ENCODE peak calls at places on chromosomes 1 and 21, in five cellular contexts. L, X, N, W and E are unnamed samples.

GRCh38 chr1:112579801-112580510 is 39.0 kb downstream of the ST7L start:
- DNase-seq in L (no peak), X (no peak), N (no peak), W (no peak), E (no peak)

GRCh38 chr1:26543444-26543835 is 13.9 kb downstream of the RPS6KA1 start:
- DNase-seq in L (no peak), X (no peak), N (no peak), W (no peak), E (no peak)

GRCh38 chr1:41918450-41919043 is at the start of gene HIVEP3:
- DNase-seq in L (no peak), X (no peak), N (no peak), W (no peak), E (no peak)

GRCh38 chr1:2403273-2403672 is 9.1 kb downstream of the PEX10 start:
- DNase-seq in L (peak; percentile 12), X (no peak), N (no peak), W (no peak), E (no peak)

GRCh38 chr1:116769561-116769977 is 15.3 kb downstream of the CD2 start:
- DNase-seq in L (no peak), X (no peak), N (no peak), W (no peak), E (peak; percentile 70)

GRCh38 chr1:82777240-82777639 is 976.5 kb downstream of the ADGRL2 start:
- DNase-seq in L (no peak), X (no peak), N (no peak), W (no peak), E (no peak)

GRCh38 chr1:12191242-12192032 is 24.6 kb downstream of the TNFRSF1B start:
- DNase-seq in L (no peak), X (no peak), N (no peak), W (no peak), E (no peak)

GRCh38 chr1:159800177-159800935 is 1.8 kb upstream of the FCRL6 start:
- DNase-seq in L (no peak), X (no peak), N (no peak), W (no peak), E (no peak)

GRCh38 chr1:169933999-169934725 is 40.5 kb upstream of the SCYL3 start:
- DNase-seq in L (no peak), X (no peak), N (no peak), W (no peak), E (no peak)

GRCh38 chr1:98253145-98253544 is 332.3 kb upstream of the DPYD start:
- DNase-seq in L (no peak), X (no peak), N (no peak), W (no peak), E (no peak)

GRCh38 chr1:60281360-60281932 is 207.9 kb upstream of the C1orf87 start:
- DNase-seq in L (peak; percentile 22), X (peak; percentile 34), N (peak; percentile 45), W (peak; percentile 10), E (no peak)

GRCh38 chr1:153548722-153549695 is at the start of gene S100A3:
- DNase-seq in L (peak; percentile 62), X (peak; percentile 65), N (peak; percentile 45), W (peak; percentile 52), E (no peak)

GRCh38 chr1:184843732-184844495 is 89.3 kb upstream of the EDEM3 start:
- DNase-seq in L (no peak), X (no peak), N (no peak), W (no peak), E (peak; percentile 69)

GRCh38 chr1:37267111-37267835 is 207.1 kb upstream of the ZC3H12A start:
- DNase-seq in L (no peak), X (no peak), N (no peak), W (no peak), E (no peak)

GRCh38 chr1:36420409-36420808 is 22.7 kb upstream of the LSM10 start:
- DNase-seq in L (no peak), X (no peak), N (no peak), W (peak; percentile 25), E (no peak)

GRCh38 chr1:114040273-114041043 is 61.2 kb downstream of the OLFML3 start:
- DNase-seq in L (no peak), X (no peak), N (no peak), W (no peak), E (no peak)

GRCh38 chr1:211326528-211327340 is at the start of gene TRAF5:
- DNase-seq in L (peak; percentile 52), X (peak; percentile 57), N (peak; percentile 71), W (peak; percentile 36), E (peak; percentile 42)

GRCh38 chr1:93581917-93582850 is 99.5 kb downstream of the BCAR3 start:
- DNase-seq in L (no peak), X (no peak), N (no peak), W (no peak), E (no peak)

GRCh38 chr1:69657976-69658375 is 90.3 kb downstream of the LRRC7 start:
- DNase-seq in L (no peak), X (no peak), N (no peak), W (no peak), E (no peak)

GRCh38 chr1:170562644-170563338 is 30.8 kb downstream of the GORAB start:
- DNase-seq in L (peak; percentile 15), X (peak; percentile 44), N (peak; percentile 49), W (peak; percentile 33), E (no peak)

GRCh38 chr21:44428281-44428942 is 26.9 kb upstream of the LRRC3 start:
- DNase-seq in L (no peak), X (no peak), N (peak; percentile 54), W (no peak), E (peak; percentile 45)

GRCh38 chr1:29793101-29793546 is 556.8 kb downstream of the PTPRU start:
- DNase-seq in L (peak; percentile 71), X (peak; percentile 68), N (peak; percentile 79), W (peak; percentile 38), E (peak; percentile 10)

GRCh38 chr1:99647460-99647859 is 1.5 kb downstream of the PALMD start:
- DNase-seq in L (no peak), X (no peak), N (no peak), W (no peak), E (no peak)

GRCh38 chr1:17120483-17120882 is 1.2 kb upstream of the PADI2 start:
- DNase-seq in L (no peak), X (no peak), N (no peak), W (no peak), E (no peak)

GRCh38 chr1:53548031-53548491 is 88.9 kb downstream of the DMRTB1 start:
- DNase-seq in L (no peak), X (no peak), N (peak; percentile 40), W (no peak), E (no peak)

GRCh38 chr1:12196641-12197482 is 30.1 kb downstream of the TNFRSF1B start:
- DNase-seq in L (no peak), X (peak; percentile 49), N (peak; percentile 82), W (no peak), E (no peak)

GRCh38 chr21:33403128-33403785 is at the start of gene IFNGR2:
- DNase-seq in L (peak; percentile 65), X (peak; percentile 50), N (peak; percentile 68), W (no peak), E (peak; percentile 25)

GRCh38 chr1:183137782-183138181 is 48.3 kb upstream of the LAMC2 start:
- DNase-seq in L (no peak), X (no peak), N (no peak), W (no peak), E (no peak)

GRCh38 chr1:209260146-209260545 is 323.4 kb upstream of the CAMK1G start:
- DNase-seq in L (no peak), X (no peak), N (no peak), W (no peak), E (no peak)

GRCh38 chr1:2880086-2880485 is 78.6 kb upstream of the TTC34 start:
- DNase-seq in L (no peak), X (no peak), N (no peak), W (no peak), E (no peak)

GRCh38 chr1:16251381-16251780 is 14.4 kb upstream of the CPLANE2 start:
- DNase-seq in L (no peak), X (no peak), N (no peak), W (no peak), E (no peak)

DNA sequence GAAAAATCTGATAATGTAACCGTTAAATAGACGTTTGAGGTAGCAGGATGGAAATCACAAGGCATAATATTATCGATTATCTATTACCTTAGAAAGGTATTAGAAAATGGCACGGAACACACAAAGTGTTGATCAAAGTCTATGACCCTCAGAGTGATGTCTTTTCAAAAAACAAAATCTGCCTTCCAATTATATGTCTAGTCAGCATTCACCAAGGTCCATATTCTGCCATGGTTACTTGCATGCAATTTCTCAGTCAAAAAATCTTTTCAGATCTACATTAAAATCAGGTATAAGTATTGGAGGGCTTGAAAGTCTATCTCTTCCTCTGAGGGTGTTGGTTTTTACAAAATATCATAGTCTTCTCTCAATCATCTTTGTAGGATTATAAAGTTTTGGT is 81.9 kb downstream of the KCTD3 start:
- DNase-seq in L (no peak), X (no peak), N (no peak), W (no peak), E (no peak)
- H3K4me3 ChIP-seq in L (no peak overlapping the region), X (no peak overlapping the region), N (no peak overlapping the region), W (no peak overlapping the region), E (no peak overlapping the region)

GRCh38 chr1:158295791-158296190 is 6.1 kb downstream of the CD1C start:
- DNase-seq in L (no peak), X (no peak), N (no peak), W (no peak), E (no peak)
- H3K27me3 ChIP-seq in L (no peaks in the 10 kb centered on the region), X (no peaks in the 10 kb centered on the region), N (no peaks in the 10 kb centered on the region), W (no peaks in the 10 kb centered on the region), E (no peaks in the 10 kb centered on the region)

DNA sequence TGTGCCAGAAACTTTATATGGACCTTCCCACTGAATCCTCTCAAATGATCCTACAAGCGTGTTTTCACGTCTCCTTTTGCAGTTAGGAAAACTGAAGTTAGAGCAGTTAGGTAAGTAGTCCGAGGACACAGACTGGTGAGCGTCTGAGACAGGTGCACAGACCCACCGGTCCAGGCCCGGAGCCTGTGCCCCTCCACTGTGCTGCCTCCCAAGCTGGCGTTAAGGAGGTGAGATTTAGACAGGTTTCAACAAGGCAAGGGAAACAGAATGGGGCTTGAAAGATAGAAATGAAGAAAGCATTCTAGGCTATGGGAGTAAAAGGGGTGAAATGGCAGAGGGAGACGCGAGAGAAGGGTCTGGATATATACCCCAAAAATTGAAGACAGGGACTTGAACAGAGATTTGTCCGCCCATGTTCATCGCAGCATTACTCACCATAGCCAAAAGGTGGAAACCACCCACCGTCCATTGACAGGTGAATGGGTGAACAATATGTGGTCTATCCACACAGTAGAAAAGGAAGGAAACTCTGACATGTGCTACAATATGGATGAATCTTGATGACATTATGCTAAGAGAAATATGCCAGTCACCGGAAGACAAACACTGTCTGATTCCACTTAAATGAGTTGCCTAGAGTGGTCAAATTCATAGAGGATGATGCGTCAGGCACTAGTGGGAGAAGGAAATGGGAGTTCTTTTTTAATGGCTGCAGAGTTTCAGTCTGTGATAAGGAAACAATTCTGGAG is 15.7 kb upstream of the PKP1 start:
- DNase-seq in L (no peak), X (no peak), N (no peak), W (no peak), E (no peak)
- H3K27ac ChIP-seq in L (no peak overlapping the region), X (no peak overlapping the region), N (no peak overlapping the region), W (no peak overlapping the region), E (no peak overlapping the region)

GRCh38 chr1:58784758-58785423 is 1.0 kb upstream of the JUN start:
- DNase-seq in L (peak; percentile 86), X (peak; percentile 90), N (peak; percentile 94), W (peak; percentile 78), E (peak; percentile 85)

GRCh38 chr1:58788259-58788658 is 4.4 kb upstream of the JUN start:
- DNase-seq in L (no peak), X (no peak), N (no peak), W (no peak), E (no peak)

GRCh38 chr1:58785424-58786058 is 1.7 kb upstream of the JUN start:
- DNase-seq in L (no peak), X (peak; percentile 63), N (peak; percentile 80), W (peak; percentile 70), E (peak; percentile 26)

GRCh38 chr1:58786927-58787245 is 3.0 kb upstream of the JUN start:
- DNase-seq in L (no peak), X (no peak), N (no peak), W (no peak), E (no peak)

GRCh38 chr1:58786184-58786926 is 2.5 kb upstream of the JUN start:
- DNase-seq in L (no peak), X (no peak), N (no peak), W (no peak), E (no peak)
- H3K4me3 ChIP-seq in L (no peak overlapping the region), X (no peak overlapping the region), N (peak overlapping the region; percentile 86), W (no peak overlapping the region), E (no peak overlapping the region)